ENCODE peak calls at places on chromosomes 1 and 21, in five cellular contexts. C, O, Y, T and R are unnamed samples.

GRCh38 chr1:1004780-1005697 is 5.1 kb upstream of the HES4 start:
- DNase-seq in C (peak), O (peak), Y (peak), T (peak), R (no peak)

GRCh38 chr1:150692720-150693119 is 4.2 kb downstream of the GOLPH3L start:
- DNase-seq in C (no peak), O (no peak), Y (no peak), T (peak), R (no peak)

GRCh38 chr1:28581531-28582247 is 10.4 kb upstream of the RAB42 start:
- DNase-seq in C (peak), O (peak), Y (peak), T (peak), R (peak)

GRCh38 chr1:1308756-1309524 is 543 bp downstream of the PUSL1 start:
- DNase-seq in C (peak), O (peak), Y (peak), T (no peak), R (no peak)

GRCh38 chr1:12369258-12369657 is 139.4 kb downstream of the VPS13D start:
- DNase-seq in C (no peak), O (no peak), Y (no peak), T (no peak), R (no peak)

GRCh38 chr1:12344611-12345299 is 114.9 kb downstream of the VPS13D start:
- DNase-seq in C (no peak), O (no peak), Y (no peak), T (no peak), R (peak)

GRCh38 chr21:44710756-44711326 is 531 bp downstream of the TSPEAR start:
- DNase-seq in C (no peak), O (no peak), Y (peak), T (no peak), R (no peak)

GRCh38 chr1:31978853-31979400 is 34.7 kb upstream of the KHDRBS1 start:
- DNase-seq in C (no peak), O (no peak), Y (peak), T (no peak), R (no peak)

GRCh38 chr1:64938991-64939390 is 27.4 kb downstream of the JAK1 start:
- DNase-seq in C (no peak), O (no peak), Y (no peak), T (no peak), R (no peak)

GRCh38 chr1:33435096-33435820 is 4.4 kb upstream of the PHC2 start:
- DNase-seq in C (no peak), O (no peak), Y (no peak), T (peak), R (no peak)

GRCh38 chr1:61672376-61672775 is 52.6 kb downstream of the TM2D1 start:
- DNase-seq in C (no peak), O (no peak), Y (no peak), T (no peak), R (no peak)

GRCh38 chr1:96206451-96206850 is 515.1 kb upstream of the PTBP2 start:
- DNase-seq in C (no peak), O (no peak), Y (no peak), T (no peak), R (no peak)

GRCh38 chr1:172417552-172417951 is 2.9 kb upstream of the C1orf105 start:
- DNase-seq in C (no peak), O (no peak), Y (no peak), T (no peak), R (no peak)

GRCh38 chr1:171563675-171564074 is 58.4 kb upstream of the MYOCOS start:
- DNase-seq in C (no peak), O (no peak), Y (no peak), T (peak), R (no peak)

GRCh38 chr1:66502084-66502483 is 31.9 kb upstream of the SGIP1 start:
- DNase-seq in C (no peak), O (no peak), Y (no peak), T (no peak), R (no peak)

GRCh38 chr1:179881642-179882252 is 338 bp upstream of the TOR1AIP1 start:
- DNase-seq in C (no peak), O (no peak), Y (no peak), T (peak), R (no peak)

GRCh38 chr1:212633144-212633543 is 24.6 kb downstream of the ATF3 start:
- DNase-seq in C (no peak), O (no peak), Y (no peak), T (no peak), R (no peak)

GRCh38 chr1:56967900-56968832 is 2.4 kb upstream of the C8B start:
- DNase-seq in C (no peak), O (no peak), Y (peak), T (peak), R (no peak)
- TF ChIP-seq CTCF in C (no peak), O (no peak), Y (peak), T (peak), R (no peak)

DNA sequence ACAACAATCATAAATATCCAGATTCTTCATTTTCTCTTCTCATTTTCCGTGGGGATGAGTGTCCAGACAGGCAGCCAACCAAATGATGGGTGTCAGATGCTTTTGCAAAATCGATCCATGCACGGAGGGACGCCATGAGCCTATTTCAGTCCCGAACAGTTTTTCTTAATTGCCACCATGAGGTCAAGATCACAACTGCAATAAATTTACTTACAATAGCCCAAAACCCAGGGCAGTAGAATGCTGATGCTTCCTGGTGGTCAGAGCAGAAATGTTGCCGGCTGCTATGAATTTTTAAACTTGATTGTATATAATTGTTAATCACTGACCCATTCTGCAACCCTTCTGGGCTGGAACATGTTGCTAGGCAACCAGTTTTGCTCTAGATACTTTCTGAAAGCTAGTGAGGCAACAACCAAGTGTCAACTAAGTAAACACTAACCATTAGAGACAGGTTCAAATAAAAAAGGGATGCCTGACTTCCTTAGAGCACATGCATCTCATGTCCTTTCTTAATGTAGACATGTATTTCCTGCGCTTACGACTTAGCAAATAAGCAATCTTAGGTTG is 132.6 kb upstream of the TIAM1 start:
- DNase-seq in C (no peak), O (no peak), Y (no peak), T (peak), R (no peak)
- TF ChIP-seq CTCF in C (no peak), O (no peak), Y (no peak), T (peak), R (no peak)

GRCh38 chr1:44284184-44284583 is 70.9 kb downstream of the ERI3 start:
- DNase-seq in C (no peak), O (no peak), Y (no peak), T (no peak), R (no peak)

GRCh38 chr1:44283524-44284173 is 70.4 kb downstream of the DMAP1 start:
- DNase-seq in C (no peak), O (no peak), Y (no peak), T (no peak), R (no peak)

GRCh38 chr1:44282704-44283426 is 69.6 kb downstream of the DMAP1 start:
- DNase-seq in C (no peak), O (no peak), Y (no peak), T (no peak), R (no peak)

GRCh38 chr1:44276901-44277300 is 63.6 kb downstream of the DMAP1 start:
- DNase-seq in C (no peak), O (no peak), Y (no peak), T (no peak), R (no peak)

GRCh38 chr1:44281987-44282703 is 68.9 kb downstream of the DMAP1 start:
- DNase-seq in C (no peak), O (no peak), Y (no peak), T (no peak), R (no peak)
- TF ChIP-seq CTCF in C (no peak), O (no peak), Y (no peak), T (no peak), R (no peak)

DNA sequence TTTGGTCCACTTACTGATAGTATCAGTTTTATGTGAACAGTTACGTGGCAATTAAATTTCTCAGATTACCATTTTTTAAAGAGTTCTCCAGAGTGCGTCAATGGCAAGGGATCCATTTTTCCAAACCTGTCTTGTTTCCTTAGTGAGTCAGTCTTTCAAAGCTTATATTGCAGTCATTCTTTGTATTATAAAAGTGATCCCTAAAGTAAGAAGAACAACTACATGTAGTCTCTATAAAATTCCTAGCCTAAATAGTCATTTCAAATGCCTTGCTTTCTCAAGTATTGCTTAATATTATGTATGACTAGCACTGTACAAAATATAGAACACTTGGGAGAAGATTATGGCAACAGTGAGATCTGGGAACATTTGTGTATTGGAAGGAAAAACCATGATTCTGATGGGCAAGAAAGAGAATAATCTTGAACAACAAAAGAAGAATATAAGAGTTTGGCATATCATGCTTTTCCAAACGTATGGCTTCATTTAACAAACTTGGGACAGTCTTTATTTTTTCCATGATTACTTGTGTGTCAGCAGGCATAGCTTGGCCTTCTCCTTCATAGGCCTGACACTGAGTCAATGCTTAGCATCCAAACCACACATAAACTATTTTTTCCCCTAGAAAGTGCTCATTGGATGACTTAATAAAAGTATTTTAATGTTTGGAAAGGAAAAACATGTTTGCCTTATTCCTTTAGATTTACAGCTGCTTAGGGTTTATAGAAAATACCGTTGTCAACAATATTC is 547.4 kb downstream of the LTN1 start:
- DNase-seq in C (no peak), O (no peak), Y (no peak), T (peak), R (no peak)
- TF ChIP-seq CTCF in C (no peak), O (no peak), Y (no peak), T (no peak), R (no peak)

GRCh38 chr1:88683848-88684481 is at the start of gene PKN2:
- DNase-seq in C (peak), O (peak), Y (peak), T (peak), R (peak)
- TF ChIP-seq CTCF in C (peak), O (peak), Y (peak), T (no peak), R (no peak)

GRCh38 chr1:115592264-115592663 is 49.5 kb upstream of the VANGL1 start:
- DNase-seq in C (no peak), O (no peak), Y (no peak), T (no peak), R (no peak)
- TF ChIP-seq CTCF in C (no peak), O (no peak), Y (peak), T (no peak), R (no peak)

DNA sequence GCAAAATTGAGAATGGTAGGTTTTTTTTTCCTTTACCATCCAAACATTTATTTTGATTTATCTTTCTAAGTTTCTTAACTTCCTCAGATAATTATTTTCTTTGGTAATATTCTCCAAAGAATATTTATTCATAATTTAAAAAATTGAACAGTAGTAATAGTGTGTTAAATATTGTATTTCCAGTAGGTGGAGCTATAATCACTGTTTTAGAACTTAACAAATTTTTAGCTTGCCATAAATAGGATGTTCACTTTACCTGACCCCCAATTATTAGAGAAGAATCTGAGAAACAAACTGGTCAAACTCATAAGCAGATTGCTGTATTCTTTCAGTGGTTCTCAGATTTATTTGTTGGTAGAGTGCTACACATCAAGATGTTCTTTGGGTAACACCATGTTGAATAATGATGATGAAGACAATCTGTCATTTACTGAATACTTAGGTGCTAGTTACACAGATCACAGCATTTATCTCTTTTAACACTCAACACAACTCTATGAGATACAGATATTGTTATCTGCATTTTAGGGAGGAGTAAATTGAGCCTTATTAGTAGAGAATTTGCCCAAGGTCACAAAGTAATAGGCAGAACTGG is 82.4 kb upstream of the GPR88 start:
- DNase-seq in C (no peak), O (no peak), Y (no peak), T (peak), R (no peak)
- TF ChIP-seq CTCF in C (no peak), O (peak), Y (peak), T (peak), R (no peak)

DNA sequence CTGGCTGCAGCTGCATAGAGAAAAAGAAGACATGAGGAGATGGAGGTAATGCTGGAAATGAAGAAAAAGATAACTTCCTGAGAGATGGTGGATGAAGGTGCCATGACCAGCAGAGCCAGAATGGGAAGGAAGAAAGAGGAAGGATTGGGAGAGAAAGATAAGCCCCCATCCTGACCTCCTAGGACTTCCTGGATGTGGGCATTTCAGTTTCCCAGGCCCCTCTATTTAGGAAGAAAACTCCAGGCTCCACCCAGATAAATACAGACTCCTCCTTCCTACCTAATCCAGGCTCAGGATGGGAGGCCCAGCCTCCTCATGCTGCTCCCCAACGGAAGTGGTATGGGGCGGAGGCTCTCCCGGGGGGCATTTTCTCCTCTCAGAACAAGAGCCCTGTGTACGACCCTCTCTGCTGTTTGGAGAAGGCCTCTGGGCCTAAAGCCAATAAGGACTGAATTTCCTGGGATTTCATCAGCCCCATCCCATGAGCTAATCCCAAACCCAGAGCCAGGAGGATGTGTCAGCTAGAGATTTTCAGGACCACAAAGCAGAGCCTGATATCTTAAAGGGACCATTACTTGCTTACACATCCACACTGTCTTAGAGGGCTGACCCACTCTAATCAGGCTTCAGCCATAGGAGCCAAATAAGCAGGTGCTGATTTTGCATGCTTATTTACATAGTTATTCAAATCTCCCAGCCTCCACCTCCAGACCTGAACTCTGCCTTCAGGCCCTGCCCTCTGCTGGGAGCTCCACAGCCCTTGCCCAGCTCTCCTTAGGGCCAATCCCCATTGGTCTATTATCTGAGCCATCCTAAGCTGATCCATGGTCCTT is 5.1 kb upstream of the ARHGEF2 start:
- DNase-seq in C (peak), O (no peak), Y (peak), T (peak), R (no peak)
- TF ChIP-seq CTCF in C (no peak), O (no peak), Y (peak), T (peak), R (no peak)

GRCh38 chr1:218257971-218258370 is 27.1 kb upstream of the RRP15 start:
- DNase-seq in C (no peak), O (no peak), Y (no peak), T (no peak), R (no peak)

GRCh38 chr1:218262259-218262658 is 22.8 kb upstream of the RRP15 start:
- DNase-seq in C (no peak), O (no peak), Y (no peak), T (no peak), R (no peak)

GRCh38 chr1:218257371-218257770 is 27.7 kb upstream of the RRP15 start:
- DNase-seq in C (no peak), O (no peak), Y (no peak), T (no peak), R (no peak)

GRCh38 chr1:218259339-218259738 is 25.8 kb upstream of the RRP15 start:
- DNase-seq in C (no peak), O (no peak), Y (no peak), T (no peak), R (no peak)

DNA sequence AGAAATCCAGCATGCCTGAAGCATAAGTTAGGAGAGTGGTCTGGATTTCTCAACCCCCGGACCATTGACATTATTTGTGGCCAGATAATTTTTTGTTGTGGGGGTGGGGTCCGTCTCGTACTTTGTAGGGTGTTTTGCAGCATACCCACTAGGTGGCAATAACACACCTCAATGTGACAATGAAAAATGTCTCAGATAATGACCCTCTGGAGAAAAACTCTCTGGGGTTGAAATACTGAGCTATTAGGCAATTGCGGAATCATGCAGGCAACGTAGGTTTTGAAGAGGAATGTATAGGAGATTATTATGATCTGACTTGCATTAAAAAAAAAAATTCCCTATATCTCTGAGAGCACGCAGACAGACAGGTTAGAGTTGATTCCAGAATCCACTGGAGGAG is 25.3 kb upstream of the RRP15 start:
- DNase-seq in C (no peak), O (no peak), Y (no peak), T (peak), R (no peak)
- TF ChIP-seq CTCF in C (no peak), O (no peak), Y (peak), T (peak), R (no peak)

DNA sequence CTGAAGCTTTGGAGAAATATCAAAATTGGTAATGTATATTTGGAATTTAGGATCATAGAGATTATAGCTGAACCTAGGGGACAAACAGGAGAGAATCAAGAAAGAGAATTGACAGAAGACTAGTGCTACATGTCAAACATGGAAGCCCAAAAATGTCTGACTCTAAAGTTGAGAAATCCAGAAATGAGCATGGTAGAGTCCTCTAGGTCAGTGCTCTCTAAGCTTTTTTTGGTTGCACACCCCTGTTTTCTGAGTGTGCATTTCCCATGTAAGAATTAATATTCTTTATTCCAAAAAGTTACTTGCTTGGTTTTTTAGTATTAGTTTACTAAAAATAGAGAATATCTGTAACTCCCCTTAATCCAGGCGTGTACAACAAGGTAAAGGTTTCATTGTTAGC is 25.6 kb downstream of the NFYC start:
- DNase-seq in C (no peak), O (no peak), Y (no peak), T (no peak), R (no peak)
- TF ChIP-seq CTCF in C (no peak), O (no peak), Y (no peak), T (no peak), R (no peak)